ENCODE peak calls at places on chromosomes 11 and 22, in seven cellular contexts. I is CD4-positive, CD25-positive, alpha-beta regulatory T cell; X is NCI-H187 treated with DMSO at 0.1 percent for 48 hours; B is kidney epithelial cell; C is RPMI7951; U is mucosa of gallbladder; A is KBM-7. F is an unnamed sample.

GRCh38 chr11:2257023-2257700 is 13.2 kb downstream of the ASCL2 start:
- DNase-seq in B (no peak), A (no peak), C (no peak), X (no peak), I (no peak), U (peak), F (no peak)

GRCh38 chr11:72160319-72160718 is 24.8 kb downstream of the FOLR3 start:
- DNase-seq in C (no peak), A (no peak), X (no peak), B (no peak), U (no peak), I (no peak), F (no peak)

GRCh38 chr11:70522613-70523311 is 124.4 kb downstream of the CTTN start:
- DNase-seq in U (no peak), A (no peak), B (no peak), I (no peak), X (peak), C (no peak), F (peak)

GRCh38 chr11:33622231-33622630 is 78.4 kb downstream of the C11orf91 start:
- DNase-seq in A (no peak), U (no peak), I (no peak), X (no peak), C (peak), B (no peak), F (no peak)

GRCh38 chr11:122754553-122755322 is 83.6 kb upstream of the CRTAM start:
- DNase-seq in I (peak), C (peak), X (no peak), U (no peak), A (peak), B (no peak), F (peak)

GRCh38 chr11:8056810-8057463 is 24.1 kb upstream of the TUB start:
- DNase-seq in A (no peak), C (peak), B (peak), X (no peak), I (no peak), U (peak), F (no peak)

GRCh38 chr11:36292311-36292722 is 3.1 kb upstream of the COMMD9 start:
- DNase-seq in B (no peak), A (peak), U (no peak), I (peak), C (peak), X (no peak), F (peak)

GRCh38 chr11:102320679-102321078 is 3.4 kb downstream of the BIRC3 start:
- DNase-seq in C (no peak), U (no peak), A (no peak), B (no peak), I (no peak), X (no peak), F (peak)

GRCh38 chr22:20569059-20570058 is 61.9 kb downstream of the MED15 start:
- DNase-seq in X (no peak), B (peak), A (no peak), C (peak), I (peak), U (peak), F (no peak)

GRCh38 chr22:21663738-21664137 is 2.1 kb upstream of the PPIL2 start:
- DNase-seq in C (no peak), X (no peak), I (no peak), A (no peak), U (no peak), B (no peak), F (no peak)

GRCh38 chr22:40323681-40324083 is 22.6 kb upstream of the ADSL start:
- DNase-seq in A (no peak), I (peak), B (no peak), U (peak), X (no peak), C (no peak), F (no peak)

GRCh38 chr11:45429719-45430118 is 143.6 kb upstream of the SYT13 start:
- DNase-seq in A (no peak), U (no peak), C (no peak), I (no peak), X (no peak), B (no peak), F (no peak)

GRCh38 chr11:1835671-1836010 is 851 bp downstream of the SYT8 start:
- DNase-seq in X (no peak), I (no peak), A (no peak), U (no peak), C (no peak), B (no peak), F (no peak)

GRCh38 chr11:110431212-110432073 is 1.7 kb downstream of the FDX1 start:
- DNase-seq in X (no peak), U (no peak), A (peak), B (no peak), I (no peak), C (peak), F (peak)

GRCh38 chr11:62273284-62273683 is 3.3 kb downstream of the SCGB2A2 start:
- DNase-seq in U (no peak), X (no peak), A (no peak), B (no peak), I (no peak), C (no peak), F (no peak)

GRCh38 chr11:12179019-12179418 is 68.6 kb downstream of the MICAL2 start:
- DNase-seq in A (no peak), U (no peak), I (no peak), C (no peak), X (peak), B (no peak), F (no peak)

GRCh38 chr11:102117472-102118113 is 7.3 kb downstream of the YAP1 start:
- DNase-seq in I (no peak), C (no peak), A (no peak), X (no peak), U (no peak), B (no peak), F (no peak)

GRCh38 chr11:17730608-17731462 is 3.7 kb upstream of the KCNC1 start:
- DNase-seq in U (peak), X (peak), B (no peak), C (peak), A (peak), I (peak), F (peak)

F was measured in NAMALWA.